ENCODE peak calls at places on chromosome 6, in ten cellular contexts. J is GM10248; C is neural progenitor cell; B is lung microvascular endothelial cell; N is NCI-H1092 treated with DMSO at 0.1 percent for 48 hours; Q is GM04504; Z is GF-D8; E is ELR; R is left cardiac atrium; L is stimulated activated effector memory CD8-positive, alpha-beta T cell treated with anti-CD3 and anti-CD28 coated beads, Interleukin-12 subunit alpha, Interleukin-12 subunit beta, amount 100 ng/mL, for 72 hours. I is an unnamed sample.

GRCh38 chr6:111358454-111358853 is 124.6 kb downstream of the REV3L start:
- DNase-seq in J (no peak), C (no peak), B (no peak), N (no peak), Q (no peak), Z (no peak), E (peak), R (no peak), L (no peak), I (no peak)

GRCh38 chr6:124119591-124119990 is 315.9 kb downstream of the NKAIN2 start:
- DNase-seq in J (no peak), C (peak), B (no peak), N (peak), Q (no peak), Z (no peak), E (no peak), R (no peak), L (no peak), I (no peak)

GRCh38 chr6:88538130-88538706 is 372.1 kb upstream of the CNR1 start:
- DNase-seq in J (peak), C (peak), B (peak), N (no peak), Q (peak), Z (no peak), E (no peak), R (no peak), L (no peak), I (no peak)

GRCh38 chr6:162683135-162683534 is 44.4 kb downstream of the PRKN start:
- DNase-seq in J (no peak), C (no peak), B (no peak), N (no peak), Q (no peak), Z (no peak), E (no peak), R (no peak), L (no peak), I (no peak)

GRCh38 chr6:26020291-26020982 is 57.8 kb downstream of the TRIM38 start:
- DNase-seq in J (peak), C (peak), B (peak), N (peak), Q (peak), Z (peak), E (peak), R (peak), L (peak), I (peak)

GRCh38 chr6:148524976-148525375 is 182.3 kb downstream of the SASH1 start:
- DNase-seq in J (no peak), C (no peak), B (peak), N (no peak), Q (peak), Z (no peak), E (peak), R (no peak), L (no peak), I (peak)

GRCh38 chr6:69231983-69232382 is 564.8 kb downstream of the LMBRD1 start:
- DNase-seq in J (no peak), C (no peak), B (no peak), N (no peak), Q (no peak), Z (no peak), E (no peak), R (no peak), L (no peak), I (no peak)

GRCh38 chr6:134047124-134047523 is 5.3 kb downstream of the SLC2A12 start:
- DNase-seq in J (no peak), C (no peak), B (no peak), N (no peak), Q (no peak), Z (no peak), E (no peak), R (no peak), L (no peak), I (no peak)